ENCODE peak calls at places on chromosomes 4 and X, in nine cellular contexts. I is HT1080, S is uterus, W is T-helper 17 cell, Y is cerebellum, V is NCI-H345, M is NCI-H1092, C is caudate nucleus, R is iPS-NIHi11. T is an unnamed sample.

GRCh38 chr4:15438939-15439524 is 11.2 kb downstream of the C1QTNF7 start:
- DNase-seq in Y (no peak), V (no peak), I (peak), W (no peak), S (no peak), R (no peak), C (no peak), M (no peak), T (no peak)

GRCh38 chrX:14124562-14124961 is 94.9 kb upstream of the GEMIN8 start:
- DNase-seq in M (no peak), V (no peak), Y (no peak), W (no peak), C (no peak), R (no peak), I (no peak), S (no peak), T (no peak)

GRCh38 chrX:41334866-41335589 is 1.1 kb downstream of the DDX3X start:
- DNase-seq in S (peak), M (no peak), C (peak), V (peak), W (peak), R (peak), I (peak), Y (peak), T (peak)

GRCh38 chrX:16712116-16712824 is at the start of gene CTPS2:
- DNase-seq in Y (peak), S (peak), C (peak), I (peak), W (peak), V (peak), M (peak), R (peak), T (peak)

GRCh38 chr4:36213956-36214355 is 30.4 kb downstream of the ARAP2 start:
- DNase-seq in I (no peak), W (no peak), S (no peak), Y (no peak), C (no peak), R (no peak), M (no peak), V (no peak), T (no peak)

GRCh38 chr4:86944964-86945781 is 10.4 kb downstream of the AFF1 start:
- DNase-seq in W (no peak), C (no peak), I (no peak), V (no peak), S (no peak), R (no peak), M (no peak), Y (no peak), T (no peak)

GRCh38 chrX:139112432-139112831 is 400.9 kb upstream of the FGF13 start:
- DNase-seq in M (peak), C (no peak), I (no peak), V (no peak), R (no peak), Y (no peak), S (no peak), W (no peak), T (no peak)

GRCh38 chrX:43971966-43972961 is 926 bp downstream of the NDP start:
- DNase-seq in W (no peak), C (no peak), Y (peak), V (peak), S (no peak), R (no peak), I (no peak), M (no peak), T (no peak)

GRCh38 chr4:63459329-63459728 is 949.9 kb downstream of the TECRL start:
- DNase-seq in W (no peak), V (no peak), C (no peak), M (no peak), R (no peak), S (no peak), Y (no peak), I (no peak), T (no peak)

GRCh38 chrX:51737062-51737461 is 6.2 kb upstream of the GSPT2 start:
- DNase-seq in M (no peak), I (no peak), V (no peak), S (no peak), W (no peak), C (no peak), Y (no peak), R (no peak), T (no peak)

GRCh38 chr4:185597532-185598188 is 62.4 kb upstream of the PDLIM3 start:
- DNase-seq in C (peak), Y (peak), V (peak), S (peak), M (peak), I (peak), W (peak), R (peak), T (peak)

GRCh38 chr4:168887809-168888208 is 122.2 kb downstream of the CBR4 start:
- DNase-seq in R (no peak), W (no peak), Y (no peak), C (no peak), S (no peak), V (no peak), M (no peak), I (no peak), T (no peak)

GRCh38 chrX:56089376-56089775 is 142.8 kb upstream of the KLF8 start:
- DNase-seq in V (no peak), W (no peak), R (no peak), C (no peak), M (no peak), S (no peak), Y (no peak), I (no peak), T (no peak)

GRCh38 chrX:134377537-134377936 is 82.4 kb upstream of the HPRT1 start:
- DNase-seq in Y (no peak), C (no peak), I (peak), V (no peak), M (no peak), R (no peak), S (no peak), W (no peak), T (no peak)

GRCh38 chr4:174521800-174522182 is 497 bp downstream of the HPGD start:
- DNase-seq in S (peak), C (no peak), V (peak), R (no peak), W (no peak), I (peak), Y (no peak), M (no peak), T (no peak)

GRCh38 chr4:71456841-71457240 is 118.0 kb downstream of the SLC4A4 start:
- DNase-seq in R (no peak), S (no peak), M (no peak), V (no peak), Y (no peak), C (peak), I (peak), W (no peak), T (peak)

GRCh38 chr4:20432098-20432497 is 180.4 kb downstream of the SLIT2 start:
- DNase-seq in S (no peak), W (no peak), M (no peak), Y (no peak), V (no peak), I (no peak), R (no peak), C (no peak), T (no peak)

GRCh38 chr4:80208606-80209005 is 11.3 kb downstream of the PRDM8 start:
- DNase-seq in S (no peak), I (no peak), Y (no peak), C (no peak), W (no peak), M (no peak), V (no peak), R (no peak), T (no peak)

T was measured in heart left ventricle.